ENCODE peak calls at places on chromosomes 11 and 22, in six cellular contexts. X is pancreas; T is tibial artery; E is CD8-positive, alpha-beta T cell; H is left lung; O is gastrocnemius medialis. F is an unnamed sample. For H3K4me1 and H3K9me3, the result is how much of the 10 kb centered on the place peaks cover.

GRCh38 chr11:3709977-3710376 is 38.8 kb upstream of the CHRNA10 start:
- DNase-seq in X (no peak), T (no peak), E (no peak), H (no peak), O (peak), F (no peak)

GRCh38 chr11:316891-317291 is 3.1 kb downstream of the IFITM1 start:
- DNase-seq in X (no peak), T (no peak), E (no peak), H (no peak), O (no peak), F (no peak)

GRCh38 chr11:26623076-26623666 is 51.1 kb upstream of the MUC15 start:
- DNase-seq in X (no peak), T (no peak), E (no peak), H (no peak), O (no peak), F (no peak)

GRCh38 chr22:20569059-20570058 is 61.9 kb downstream of the MED15 start:
- DNase-seq in X (no peak), T (peak), E (peak), H (peak), O (peak), F (peak)

GRCh38 chr11:27353593-27354358 is 9.2 kb downstream of the CCDC34 start:
- DNase-seq in X (no peak), T (no peak), E (no peak), H (no peak), O (no peak), F (no peak)

GRCh38 chr22:31233001-31233400 is 20.9 kb downstream of the LIMK2 start:
- DNase-seq in X (no peak), T (no peak), E (no peak), H (no peak), O (no peak), F (no peak)

GRCh38 chr22:48333323-48333763 is 1494.3 kb downstream of the BRD1 start:
- DNase-seq in X (no peak), T (no peak), E (no peak), H (no peak), O (no peak), F (no peak)

GRCh38 chr11:73570415-73571114 is 27.3 kb downstream of the FAM168A start:
- DNase-seq in X (no peak), T (no peak), E (no peak), H (no peak), O (no peak), F (no peak)

GRCh38 chr11:39365809-39366436 is 2093.5 kb downstream of the LRRC4C start:
- DNase-seq in X (no peak), T (no peak), E (no peak), H (no peak), O (no peak), F (no peak)

GRCh38 chr11:121318848-121319834 is 26.6 kb downstream of the SC5D start:
- DNase-seq in X (no peak), T (no peak), E (no peak), H (no peak), O (no peak), F (no peak)

GRCh38 chr11:2903672-2904011 is 18.1 kb upstream of the CDKN1C start:
- DNase-seq in X (no peak), T (no peak), E (no peak), H (no peak), O (no peak), F (no peak)

GRCh38 chr22:45672564-45673481 is 1.2 kb downstream of the ATXN10 start:
- DNase-seq in X (no peak), T (no peak), E (no peak), H (no peak), O (no peak), F (no peak)

DNA sequence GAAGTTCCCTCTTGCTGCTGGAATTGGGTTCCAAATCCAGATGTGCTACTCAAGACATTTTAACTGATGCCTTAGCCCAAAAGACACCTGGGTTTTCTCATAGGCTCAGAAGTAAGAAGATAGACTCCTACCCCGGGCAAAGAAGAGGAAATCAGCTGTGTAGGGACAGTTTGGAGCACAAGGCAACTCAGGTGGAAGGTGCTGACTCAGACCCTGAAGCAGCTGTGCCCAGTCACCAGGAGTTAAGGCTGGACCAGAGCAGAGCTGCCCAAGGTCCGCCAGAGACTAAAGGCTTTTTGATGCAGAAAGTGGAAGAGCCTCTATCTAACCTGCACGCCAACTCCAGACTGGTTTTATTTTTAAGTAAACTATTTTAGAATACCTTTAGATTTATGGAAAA is 20.6 kb upstream of the RAB1B start:
- DNase-seq in X (no peak), T (no peak), E (no peak), H (no peak), O (no peak), F (no peak)
- H3K4me1 ChIP-seq in X (under half), T (under half), E (under half), H (under half), O (under half), F (under half)

GRCh38 chr22:38074181-38075104 is 9.5 kb downstream of the SLC16A8 start:
- DNase-seq in X (no peak), T (no peak), E (no peak), H (peak), O (no peak), F (no peak)
- TF ChIP-seq CTCF in X (no peak), T (no peak), E (no peak), H (no peak), O (no peak), F (no peak)

GRCh38 chr22:47257566-47257965 is 495.1 kb downstream of the TBC1D22A start:
- DNase-seq in X (no peak), T (no peak), E (no peak), H (no peak), O (no peak), F (no peak)
- H3K9me3 ChIP-seq in X (under half), T (under half), E (under half), H (under half), O (under half), F (under half)

DNA sequence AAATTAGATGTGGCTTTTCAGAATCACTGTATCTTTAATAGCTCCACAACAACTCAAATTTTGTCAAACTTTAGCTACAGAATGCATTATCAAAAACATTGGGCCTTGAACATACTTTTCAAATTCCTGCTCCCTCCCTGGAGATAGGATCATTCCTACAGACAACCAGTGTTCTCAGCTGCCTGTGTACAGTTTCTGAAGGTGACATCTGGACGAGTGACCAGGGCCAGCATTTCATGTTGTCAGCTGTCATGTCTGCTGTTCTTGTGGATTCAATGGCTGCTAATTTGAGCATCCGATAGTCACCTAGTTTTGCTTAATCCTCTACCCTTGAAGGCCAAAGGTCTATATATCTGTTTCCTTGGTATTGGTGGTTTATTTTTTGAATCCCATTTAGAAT is 188.2 kb downstream of the DBX1 start:
- DNase-seq in X (no peak), T (no peak), E (no peak), H (no peak), O (no peak), F (no peak)
- H3K4me1 ChIP-seq in X (under half), T (under half), E (under half), H (under half), O (under half), F (under half)

GRCh38 chr22:27148025-27148424 is 490.6 kb downstream of the MIAT start:
- DNase-seq in X (no peak), T (no peak), E (no peak), H (no peak), O (no peak), F (no peak)

GRCh38 chr22:27146871-27147591 is 489.6 kb downstream of the MIAT start:
- DNase-seq in X (no peak), T (no peak), E (no peak), H (no peak), O (no peak), F (no peak)

GRCh38 chr22:27139935-27140493 is 482.6 kb downstream of the MIAT start:
- DNase-seq in X (no peak), T (peak), E (no peak), H (peak), O (no peak), F (no peak)

GRCh38 chr22:27148886-27149470 is 491.6 kb downstream of the MIAT start:
- DNase-seq in X (no peak), T (no peak), E (no peak), H (no peak), O (no peak), F (no peak)

GRCh38 chr22:27144345-27144744 is 487.0 kb downstream of the MIAT start:
- DNase-seq in X (no peak), T (no peak), E (no peak), H (no peak), O (no peak), F (no peak)
- TF ChIP-seq CTCF in X (no peak), T (no peak), E (no peak), H (no peak), O (no peak), F (no peak)

DNA sequence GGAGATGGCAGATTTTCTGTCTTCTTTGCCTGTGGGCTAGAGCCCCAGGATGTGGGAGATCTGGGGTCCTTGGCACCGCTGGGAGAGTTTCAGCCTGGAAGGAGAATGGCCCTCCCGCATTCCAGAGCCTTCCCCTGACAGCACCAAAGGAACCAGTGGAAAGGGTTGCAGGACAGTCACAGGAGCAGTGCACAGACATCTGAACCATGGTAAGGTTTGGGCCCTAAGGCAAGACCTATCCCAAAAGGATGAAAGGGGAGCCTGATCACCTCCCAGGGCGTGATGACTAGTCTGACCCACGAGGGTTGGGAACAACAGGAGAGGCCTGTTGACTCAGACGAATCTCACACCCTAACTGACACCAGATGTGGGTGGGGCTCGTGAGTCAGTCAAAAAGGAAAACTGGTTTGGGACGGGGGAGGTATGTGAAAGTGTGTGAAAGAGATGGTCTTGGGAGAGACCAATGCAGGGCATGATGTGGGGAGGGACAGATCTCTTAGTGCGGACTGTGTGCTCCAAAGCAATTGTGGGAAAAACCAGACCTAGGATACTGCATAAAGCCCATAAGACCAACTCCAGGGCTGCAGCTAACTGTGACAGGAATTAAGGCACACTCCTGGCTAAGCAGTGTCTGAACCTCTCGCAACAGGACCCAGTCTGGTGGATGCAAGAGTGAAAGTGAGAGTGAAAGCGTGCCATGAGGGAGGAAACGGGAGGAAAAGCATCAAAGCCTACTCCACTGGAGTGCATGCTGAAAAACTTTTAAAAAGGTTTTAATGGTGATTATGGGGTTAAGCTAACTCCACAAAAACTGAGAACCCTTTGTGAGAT is 39.1 kb upstream of the GLYAT start:
- DNase-seq in X (no peak), T (no peak), E (no peak), H (no peak), O (no peak), F (no peak)
- H3K9me3 ChIP-seq in X (under half), T (under half), E (under half), H (under half), O (under half), F (under half)

DNA sequence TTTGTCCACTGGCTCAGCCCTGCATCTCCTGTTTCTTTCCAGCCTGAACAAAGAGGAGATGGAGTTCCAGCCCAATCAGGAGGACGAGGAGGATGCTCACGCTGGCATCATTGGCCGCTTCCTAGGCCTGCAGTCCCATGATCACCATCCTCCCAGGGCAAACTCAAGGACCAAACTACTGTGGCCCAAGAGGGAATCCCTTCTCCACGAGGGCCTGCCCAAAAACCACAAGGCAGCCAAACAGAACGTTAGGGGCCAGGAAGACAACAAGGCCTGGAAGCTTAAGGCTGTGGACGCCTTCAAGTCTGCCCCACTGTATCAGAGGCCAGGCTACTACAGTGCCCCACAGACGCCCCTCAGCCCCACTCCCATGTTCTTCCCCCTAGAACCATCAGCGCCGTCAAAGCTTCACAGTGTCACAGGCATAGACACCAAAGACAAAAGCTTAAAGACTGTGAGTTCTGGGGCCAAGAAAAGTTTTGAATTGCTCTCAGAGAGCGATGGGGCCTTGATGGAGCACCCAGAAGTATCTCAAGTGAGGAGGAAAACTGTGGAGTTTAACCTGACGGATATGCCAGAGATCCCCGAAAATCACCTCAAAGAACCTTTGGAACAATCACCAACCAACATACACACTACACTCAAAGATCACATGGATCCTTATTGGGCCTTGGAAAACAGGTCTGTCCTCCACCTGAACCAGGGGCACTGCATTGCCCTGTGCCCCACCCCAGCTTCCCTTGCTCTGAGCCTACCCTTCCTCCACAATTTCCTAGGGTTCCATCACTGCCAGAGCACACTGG is 5.0 kb downstream of the FTH1 start:
- DNase-seq in X (peak), T (no peak), E (no peak), H (no peak), O (no peak), F (no peak)
- H3K4me1 ChIP-seq in X (under half), T (under half), E (under half), H (half or more), O (under half), F (under half)